ENCODE peak calls at places on chromosomes 7 and 10, in four cellular contexts. P, L, W and M are unnamed samples.
A peak's percentile ranks its signal among the peaks of the same experiment; 100 is the strongest.

GRCh38 chr10:2980791-2981360 is 86.5 kb upstream of the PFKP start:
- DNase-seq in P (peak; percentile 0), L (peak; percentile 8), W (no peak), M (no peak)

GRCh38 chr7:25968205-25968993 is 183.6 kb upstream of the NFE2L3 start:
- DNase-seq in P (no peak), L (no peak), W (peak; percentile 84), M (no peak)

GRCh38 chr10:63227207-63227895 is 94.2 kb downstream of the NRBF2 start:
- DNase-seq in P (no peak), L (no peak), W (no peak), M (no peak)

GRCh38 chr7:157312941-157313340 is 23.9 kb upstream of the DNAJB6 start:
- DNase-seq in P (no peak), L (no peak), W (no peak), M (no peak)

GRCh38 chr7:25908154-25908948 is 243.6 kb upstream of the NFE2L3 start:
- DNase-seq in P (no peak), L (no peak), W (no peak), M (no peak)

GRCh38 chr10:988667-989545 is 672 bp downstream of the GTPBP4 start:
- DNase-seq in P (no peak), L (peak; percentile 28), W (no peak), M (no peak)

GRCh38 chr7:56046728-56047445 is 4.4 kb downstream of the PSPH start:
- DNase-seq in P (peak; percentile 20), L (peak; percentile 95), W (no peak), M (peak; percentile 91)

GRCh38 chr10:48332166-48332870 is 25.8 kb downstream of the MAPK8 start:
- DNase-seq in P (no peak), L (no peak), W (no peak), M (no peak)

GRCh38 chr10:74081192-74081803 is 69.3 kb downstream of the AP3M1 start:
- DNase-seq in P (peak; percentile 36), L (peak; percentile 74), W (no peak), M (no peak)

GRCh38 chr10:31866118-31866670 is 62.4 kb downstream of the ARHGAP12 start:
- DNase-seq in P (peak; percentile 52), L (no peak), W (no peak), M (peak; percentile 32)

GRCh38 chr10:44576715-44577191 is 191.9 kb upstream of the CXCL12 start:
- DNase-seq in P (no peak), L (peak; percentile 84), W (no peak), M (no peak)

GRCh38 chr10:101014966-101015581 is 15.5 kb downstream of the LZTS2 start:
- DNase-seq in P (no peak), L (peak; percentile 78), W (no peak), M (peak; percentile 81)

GRCh38 chr10:21061184-21061583 is 164.1 kb upstream of the NEBL start:
- DNase-seq in P (no peak), L (no peak), W (no peak), M (no peak)

GRCh38 chr7:104902183-104902582 is 111.8 kb upstream of the KMT2E start:
- DNase-seq in P (no peak), L (no peak), W (no peak), M (no peak)

GRCh38 chr7:34675749-34676374 is 17.8 kb downstream of the NPSR1 start:
- DNase-seq in P (no peak), L (peak; percentile 20), W (no peak), M (no peak)

GRCh38 chr7:25255603-25256320 is 27.5 kb upstream of the NPVF start:
- DNase-seq in P (peak; percentile 62), L (no peak), W (no peak), M (no peak)

GRCh38 chr7:150448789-150449147 is 1.7 kb upstream of the GIMAP8 start:
- DNase-seq in P (peak; percentile 85), L (peak; percentile 60), W (peak; percentile 95), M (no peak)

GRCh38 chr10:73408978-73409521 is 4.8 kb downstream of the ANXA7 start:
- DNase-seq in P (no peak), L (no peak), W (no peak), M (no peak)

GRCh38 chr10:54940418-54940817 is 139.4 kb upstream of the PCDH15 start:
- DNase-seq in P (no peak), L (no peak), W (no peak), M (no peak)

GRCh38 chr10:132421377-132422168 is 24.6 kb downstream of the PWWP2B start:
- DNase-seq in P (peak; percentile 91), L (peak; percentile 58), W (peak; percentile 95), M (no peak)

GRCh38 chr10:118504044-118504944 is 91.2 kb downstream of the PRLHR start:
- DNase-seq in P (no peak), L (peak; percentile 59), W (no peak), M (peak; percentile 61)

GRCh38 chr10:34528320-34528719 is 286.8 kb downstream of the PARD3 start:
- DNase-seq in P (no peak), L (peak; percentile 95), W (no peak), M (peak; percentile 95)

GRCh38 chr7:106611911-106612310 is 49.0 kb downstream of the CCDC71L start:
- DNase-seq in P (no peak), L (no peak), W (no peak), M (no peak)

GRCh38 chr7:108455833-108456677 is at the start of gene NRCAM:
- DNase-seq in P (no peak), L (peak; percentile 85), W (peak; percentile 80), M (no peak)

GRCh38 chr10:47255033-47255813 is 44.8 kb upstream of the GDF10 start:
- DNase-seq in P (no peak), L (no peak), W (no peak), M (no peak)

GRCh38 chr7:44618754-44619153 is 12.3 kb downstream of the OGDH start:
- DNase-seq in P (no peak), L (no peak), W (no peak), M (peak; percentile 82)

GRCh38 chr7:29190349-29191045 is 4.1 kb upstream of the CHN2 start:
- DNase-seq in P (peak; percentile 53), L (no peak), W (no peak), M (no peak)

GRCh38 chr10:59362184-59362966 is at the start of gene FAM13C:
- DNase-seq in P (peak; percentile 63), L (peak; percentile 66), W (peak; percentile 82), M (no peak)

GRCh38 chr7:69962077-69962855 is 364.0 kb downstream of the AUTS2 start:
- DNase-seq in P (no peak), L (peak; percentile 17), W (no peak), M (no peak)

GRCh38 chr7:50068850-50069551 is 24.0 kb downstream of the ZPBP start:
- DNase-seq in P (peak; percentile 57), L (peak; percentile 61), W (no peak), M (peak; percentile 18)

GRCh38 chr7:100171087-100171681 is 2.8 kb upstream of the GAL3ST4 start:
- DNase-seq in P (no peak), L (no peak), W (peak; percentile 85), M (no peak)

GRCh38 chr7:100169147-100169850 is 882 bp upstream of the GAL3ST4 start:
- DNase-seq in P (no peak), L (no peak), W (peak; percentile 60), M (no peak)

GRCh38 chr7:100170111-100170897 is 1.9 kb upstream of the GAL3ST4 start:
- DNase-seq in P (no peak), L (no peak), W (peak; percentile 69), M (no peak)

GRCh38 chr7:100173806-100174495 is 3.2 kb downstream of the GPC2 start:
- DNase-seq in P (no peak), L (no peak), W (peak; percentile 68), M (no peak)

GRCh38 chr7:100171840-100172239 is 3.4 kb upstream of the GAL3ST4 start:
- DNase-seq in P (no peak), L (no peak), W (peak; percentile 77), M (no peak)
- H3K4me3 ChIP-seq in P (peak overlapping the region; percentile 44), L (no peak overlapping the region), W (peak overlapping the region; percentile 51), M (no peak overlapping the region)

DNA sequence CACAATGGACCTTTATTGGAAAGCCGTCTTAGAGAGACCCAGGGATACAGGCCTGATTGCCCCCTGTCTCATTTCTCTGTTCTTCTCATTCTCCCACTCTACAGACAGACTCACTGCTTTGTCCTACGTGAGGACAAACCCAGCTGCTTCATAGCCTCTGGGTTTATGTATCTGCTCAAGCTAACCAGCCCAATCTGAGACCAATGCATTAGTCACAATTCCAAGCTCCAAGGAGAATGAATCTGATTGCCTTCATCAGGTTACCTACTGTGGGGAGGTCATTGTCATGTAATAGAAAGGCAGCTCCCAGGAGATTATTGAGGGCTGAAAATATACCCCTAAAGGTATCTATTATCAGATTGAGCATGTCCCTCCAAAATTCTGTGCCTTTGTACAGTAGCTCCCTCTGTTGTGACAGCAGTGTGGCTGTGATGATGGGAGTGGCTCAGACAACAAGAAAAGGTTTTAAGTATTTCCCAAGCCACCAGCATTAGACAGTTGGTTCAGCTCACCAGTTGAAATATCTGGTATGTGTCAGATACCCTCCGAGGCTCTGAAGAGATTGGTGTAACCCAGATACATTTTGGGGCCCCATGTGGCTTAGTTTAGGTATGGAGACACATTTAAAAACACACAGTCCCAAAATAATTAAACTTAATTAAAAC is 123.1 kb upstream of the EEPD1 start:
- DNase-seq in P (no peak), L (no peak), W (no peak), M (no peak)
- TF ChIP-seq CTCF in P (no peak), L (no peak), W (no peak), M (no peak)

GRCh38 chr7:1666251-1666778 is 3.8 kb upstream of the ELFN1 start:
- DNase-seq in P (no peak), L (no peak), W (peak; percentile 72), M (no peak)
- H3K4me3 ChIP-seq in P (peak overlapping the region; percentile 25), L (peak overlapping the region; percentile 31), W (peak overlapping the region; percentile 68), M (no peak overlapping the region)

DNA sequence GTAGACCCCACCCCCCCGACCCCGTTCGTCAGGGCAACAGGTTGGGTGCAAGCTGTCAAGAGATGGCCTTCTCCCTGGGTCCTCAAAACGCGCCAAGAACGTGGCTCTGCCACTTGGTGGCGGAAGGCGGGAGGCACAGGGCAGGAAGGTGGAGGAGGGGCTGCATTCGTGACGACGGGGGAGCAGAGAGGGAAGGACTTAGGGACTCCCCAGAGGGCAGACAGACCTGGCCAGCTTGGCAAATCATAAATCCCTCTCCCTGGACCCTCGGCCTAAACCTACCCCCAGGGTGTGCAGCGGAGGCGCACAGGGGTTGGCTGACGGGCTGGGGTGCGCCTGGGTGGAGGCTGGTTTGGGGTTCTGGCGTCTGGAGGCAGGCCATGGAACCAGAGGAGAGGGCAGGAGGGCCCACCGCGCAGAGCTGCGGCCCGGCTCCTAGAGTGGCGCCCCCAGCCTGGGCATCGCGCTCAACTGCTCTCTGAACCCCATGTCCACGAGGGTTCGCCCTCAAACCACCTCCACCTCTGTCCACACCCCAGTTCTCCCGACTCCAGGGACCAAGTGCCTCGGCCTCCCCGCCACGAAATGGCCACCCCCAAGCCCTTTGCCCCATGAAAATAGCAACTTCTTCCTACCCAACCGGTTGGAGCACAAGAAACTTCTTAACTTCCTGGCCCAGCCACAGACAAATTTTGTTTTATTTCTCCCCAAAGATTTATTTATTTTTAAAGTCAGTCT is 10.8 kb upstream of the GATA3 start:
- DNase-seq in P (no peak), L (no peak), W (no peak), M (no peak)
- TF ChIP-seq CTCF in P (no peak), L (peak; percentile 0), W (no peak), M (no peak)

DNA sequence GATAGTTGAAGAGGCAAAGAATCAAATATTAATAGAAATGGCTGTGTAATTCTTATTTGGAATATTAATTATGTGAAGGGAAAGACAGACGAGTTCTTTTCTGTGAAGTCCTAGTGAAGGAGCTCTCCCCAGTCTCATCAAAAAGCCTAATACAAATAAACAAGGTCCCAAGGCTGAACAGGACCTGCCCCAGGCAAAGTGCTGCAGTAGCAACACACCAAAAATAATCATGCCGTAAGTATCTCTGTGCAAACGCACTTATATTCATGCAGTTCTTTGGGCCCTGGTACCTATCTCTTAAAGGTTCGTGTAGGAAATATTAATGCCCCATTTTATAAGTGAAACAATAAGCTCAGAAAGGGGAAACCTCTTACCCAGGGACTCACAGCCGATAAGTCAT is 12.2 kb upstream of the CHST15 start:
- DNase-seq in P (no peak), L (no peak), W (no peak), M (no peak)
- H3K4me3 ChIP-seq in P (no peak overlapping the region), L (no peak overlapping the region), W (no peak overlapping the region), M (no peak overlapping the region)

GRCh38 chr7:47170516-47170915 is 411.4 kb downstream of the TNS3 start:
- DNase-seq in P (no peak), L (no peak), W (no peak), M (no peak)
- TF ChIP-seq CTCF in P (no peak), L (peak; percentile 36), W (no peak), M (peak; percentile 69)